ENCODE peak calls at places on chromosomes 7 and 10, in ten cellular contexts. One of them, this sample, is unnamed.

GRCh38 chr7:128755816-128756476 is 16.8 kb downstream of the CALU start:
- DNase-seq in NCI-H1694 treated with DMSO at 0.1 percent for 48 hours: peak
- DNase-seq in LoVo: no peak
- DNase-seq in NCI-H1092: peak
- DNase-seq in fibroblast of mammary gland: peak
- DNase-seq in activated T-helper 9 cell treated with anti-CD3 and anti-CD28 coated beads, Interleukin-2, amount 50 U/mL, for 16 hours: no peak
- DNase-seq in foreskin fibroblast: peak
- DNase-seq in HT1080: no peak
- DNase-seq in activated CD8-positive, alpha-beta memory T cell treated with anti-CD3 and anti-CD28 coated beads, Interleukin-2, amount 50 U/mL, for 48 hours: no peak
- DNase-seq in activated naive CD4-positive, alpha-beta T cell treated with anti-CD3 and anti-CD28 coated beads, Interleukin-2, amount 10 ng/mL, durations not matched to agents 7 days and 5 days: no peak
- DNase-seq in this sample: peak

GRCh38 chr7:74501298-74501697 is 47.6 kb downstream of the GTF2IRD1 start:
- DNase-seq in NCI-H1694 treated with DMSO at 0.1 percent for 48 hours: no peak
- DNase-seq in LoVo: no peak
- DNase-seq in NCI-H1092: peak
- DNase-seq in fibroblast of mammary gland: no peak
- DNase-seq in activated T-helper 9 cell treated with anti-CD3 and anti-CD28 coated beads, Interleukin-2, amount 50 U/mL, for 16 hours: no peak
- DNase-seq in foreskin fibroblast: no peak
- DNase-seq in HT1080: no peak
- DNase-seq in activated CD8-positive, alpha-beta memory T cell treated with anti-CD3 and anti-CD28 coated beads, Interleukin-2, amount 50 U/mL, for 48 hours: no peak
- DNase-seq in activated naive CD4-positive, alpha-beta T cell treated with anti-CD3 and anti-CD28 coated beads, Interleukin-2, amount 10 ng/mL, durations not matched to agents 7 days and 5 days: no peak
- DNase-seq in this sample: no peak

GRCh38 chr7:128053023-128053422 is 21.8 kb upstream of the LRRC4 start:
- DNase-seq in NCI-H1694 treated with DMSO at 0.1 percent for 48 hours: peak
- DNase-seq in LoVo: peak
- DNase-seq in NCI-H1092: peak
- DNase-seq in fibroblast of mammary gland: peak
- DNase-seq in activated T-helper 9 cell treated with anti-CD3 and anti-CD28 coated beads, Interleukin-2, amount 50 U/mL, for 16 hours: no peak
- DNase-seq in foreskin fibroblast: no peak
- DNase-seq in HT1080: peak
- DNase-seq in activated CD8-positive, alpha-beta memory T cell treated with anti-CD3 and anti-CD28 coated beads, Interleukin-2, amount 50 U/mL, for 48 hours: no peak
- DNase-seq in activated naive CD4-positive, alpha-beta T cell treated with anti-CD3 and anti-CD28 coated beads, Interleukin-2, amount 10 ng/mL, durations not matched to agents 7 days and 5 days: no peak
- DNase-seq in this sample: peak

GRCh38 chr10:59175538-59176240 is 754 bp upstream of the PHYHIPL start:
- DNase-seq in NCI-H1694 treated with DMSO at 0.1 percent for 48 hours: no peak
- DNase-seq in LoVo: no peak
- DNase-seq in NCI-H1092: peak
- DNase-seq in fibroblast of mammary gland: no peak
- DNase-seq in activated T-helper 9 cell treated with anti-CD3 and anti-CD28 coated beads, Interleukin-2, amount 50 U/mL, for 16 hours: no peak
- DNase-seq in foreskin fibroblast: no peak
- DNase-seq in HT1080: no peak
- DNase-seq in activated CD8-positive, alpha-beta memory T cell treated with anti-CD3 and anti-CD28 coated beads, Interleukin-2, amount 50 U/mL, for 48 hours: no peak
- DNase-seq in activated naive CD4-positive, alpha-beta T cell treated with anti-CD3 and anti-CD28 coated beads, Interleukin-2, amount 10 ng/mL, durations not matched to agents 7 days and 5 days: no peak
- DNase-seq in this sample: no peak

GRCh38 chr10:24483701-24484100 is 240.0 kb downstream of the ARHGAP21 start:
- DNase-seq in NCI-H1694 treated with DMSO at 0.1 percent for 48 hours: no peak
- DNase-seq in LoVo: peak
- DNase-seq in NCI-H1092: no peak
- DNase-seq in fibroblast of mammary gland: peak
- DNase-seq in activated T-helper 9 cell treated with anti-CD3 and anti-CD28 coated beads, Interleukin-2, amount 50 U/mL, for 16 hours: peak
- DNase-seq in foreskin fibroblast: no peak
- DNase-seq in HT1080: peak
- DNase-seq in activated CD8-positive, alpha-beta memory T cell treated with anti-CD3 and anti-CD28 coated beads, Interleukin-2, amount 50 U/mL, for 48 hours: no peak
- DNase-seq in activated naive CD4-positive, alpha-beta T cell treated with anti-CD3 and anti-CD28 coated beads, Interleukin-2, amount 10 ng/mL, durations not matched to agents 7 days and 5 days: no peak
- DNase-seq in this sample: peak

GRCh38 chr7:39937366-39938153 is 12.5 kb upstream of the CDK13 start:
- DNase-seq in NCI-H1694 treated with DMSO at 0.1 percent for 48 hours: no peak
- DNase-seq in LoVo: no peak
- DNase-seq in NCI-H1092: no peak
- DNase-seq in fibroblast of mammary gland: no peak
- DNase-seq in activated T-helper 9 cell treated with anti-CD3 and anti-CD28 coated beads, Interleukin-2, amount 50 U/mL, for 16 hours: no peak
- DNase-seq in foreskin fibroblast: no peak
- DNase-seq in HT1080: no peak
- DNase-seq in activated CD8-positive, alpha-beta memory T cell treated with anti-CD3 and anti-CD28 coated beads, Interleukin-2, amount 50 U/mL, for 48 hours: no peak
- DNase-seq in activated naive CD4-positive, alpha-beta T cell treated with anti-CD3 and anti-CD28 coated beads, Interleukin-2, amount 10 ng/mL, durations not matched to agents 7 days and 5 days: no peak
- DNase-seq in this sample: no peak

GRCh38 chr7:41222704-41223103 is 480.2 kb downstream of the INHBA start:
- DNase-seq in NCI-H1694 treated with DMSO at 0.1 percent for 48 hours: no peak
- DNase-seq in LoVo: no peak
- DNase-seq in NCI-H1092: no peak
- DNase-seq in fibroblast of mammary gland: peak
- DNase-seq in activated T-helper 9 cell treated with anti-CD3 and anti-CD28 coated beads, Interleukin-2, amount 50 U/mL, for 16 hours: no peak
- DNase-seq in foreskin fibroblast: peak
- DNase-seq in HT1080: peak
- DNase-seq in activated CD8-positive, alpha-beta memory T cell treated with anti-CD3 and anti-CD28 coated beads, Interleukin-2, amount 50 U/mL, for 48 hours: no peak
- DNase-seq in activated naive CD4-positive, alpha-beta T cell treated with anti-CD3 and anti-CD28 coated beads, Interleukin-2, amount 10 ng/mL, durations not matched to agents 7 days and 5 days: no peak
- DNase-seq in this sample: peak

GRCh38 chr10:124626759-124627380 is 117.3 kb downstream of the FAM53B start:
- DNase-seq in NCI-H1694 treated with DMSO at 0.1 percent for 48 hours: no peak
- DNase-seq in LoVo: peak
- DNase-seq in NCI-H1092: no peak
- DNase-seq in fibroblast of mammary gland: no peak
- DNase-seq in activated T-helper 9 cell treated with anti-CD3 and anti-CD28 coated beads, Interleukin-2, amount 50 U/mL, for 16 hours: peak
- DNase-seq in foreskin fibroblast: no peak
- DNase-seq in HT1080: no peak
- DNase-seq in activated CD8-positive, alpha-beta memory T cell treated with anti-CD3 and anti-CD28 coated beads, Interleukin-2, amount 50 U/mL, for 48 hours: no peak
- DNase-seq in activated naive CD4-positive, alpha-beta T cell treated with anti-CD3 and anti-CD28 coated beads, Interleukin-2, amount 10 ng/mL, durations not matched to agents 7 days and 5 days: peak
- DNase-seq in this sample: no peak

GRCh38 chr7:132065193-132065972 is 509.0 kb upstream of the PODXL start:
- DNase-seq in NCI-H1694 treated with DMSO at 0.1 percent for 48 hours: no peak
- DNase-seq in LoVo: peak
- DNase-seq in NCI-H1092: no peak
- DNase-seq in fibroblast of mammary gland: peak
- DNase-seq in activated T-helper 9 cell treated with anti-CD3 and anti-CD28 coated beads, Interleukin-2, amount 50 U/mL, for 16 hours: no peak
- DNase-seq in foreskin fibroblast: peak
- DNase-seq in HT1080: peak
- DNase-seq in activated CD8-positive, alpha-beta memory T cell treated with anti-CD3 and anti-CD28 coated beads, Interleukin-2, amount 50 U/mL, for 48 hours: peak
- DNase-seq in activated naive CD4-positive, alpha-beta T cell treated with anti-CD3 and anti-CD28 coated beads, Interleukin-2, amount 10 ng/mL, durations not matched to agents 7 days and 5 days: no peak
- DNase-seq in this sample: peak

This sample was measured in EL.